ENCODE peak calls at places on chromosomes 1 and 21, in five cellular contexts. Z, V, L, Y and R are unnamed samples.

GRCh38 chr1:225853441-225853840 is 28.7 kb downstream of the TMEM63A start:
- DNase-seq in Y (no peak), V (no peak), L (no peak), Z (no peak), R (no peak)

GRCh38 chr21:42913461-42913860 is 12.0 kb downstream of the ERVH48-1 start:
- DNase-seq in V (no peak), Y (no peak), Z (no peak), L (no peak), R (no peak)

GRCh38 chr1:191969287-191969686 is 189.0 kb upstream of the RGS18 start:
- DNase-seq in Y (no peak), Z (no peak), L (no peak), V (no peak), R (no peak)

GRCh38 chr1:3717715-3718601 is 34.3 kb upstream of the CCDC27 start:
- DNase-seq in L (no peak), Z (peak; percentile 61), V (no peak), Y (no peak), R (peak; percentile 91)

GRCh38 chr1:56394298-56394697 is 185.1 kb downstream of the PLPP3 start:
- DNase-seq in V (no peak), L (no peak), Z (no peak), Y (no peak), R (no peak)

GRCh38 chr21:43688906-43689305 is 29.5 kb downstream of the RRP1B start:
- DNase-seq in L (no peak), V (no peak), Z (no peak), Y (no peak), R (no peak)

GRCh38 chr1:25538165-25538860 is 5.1 kb upstream of the LDLRAP1 start:
- DNase-seq in L (no peak), V (no peak), Z (no peak), Y (no peak), R (no peak)

GRCh38 chr1:219924348-219924747 is 4.0 kb downstream of the SLC30A10 start:
- DNase-seq in L (no peak), Y (no peak), V (peak; percentile 45), Z (no peak), R (no peak)

GRCh38 chr21:27586986-27587385 is 620.1 kb upstream of the ADAMTS5 start:
- DNase-seq in Z (no peak), V (no peak), L (no peak), Y (no peak), R (no peak)

GRCh38 chr1:51489472-51489871 is 29.6 kb downstream of the EPS15 start:
- DNase-seq in Z (no peak), V (no peak), L (no peak), Y (no peak), R (no peak)

GRCh38 chr21:15722591-15723324 is 7.0 kb upstream of the USP25 start:
- DNase-seq in Y (peak; percentile 11), L (no peak), V (no peak), Z (no peak), R (no peak)

GRCh38 chr1:22628698-22629444 is 7.6 kb upstream of the C1QA start:
- DNase-seq in L (no peak), V (no peak), Y (no peak), Z (no peak), R (no peak)

GRCh38 chr1:147822292-147822691 is 61.9 kb upstream of the GJA5 start:
- DNase-seq in Z (no peak), L (no peak), V (no peak), Y (no peak), R (no peak)

GRCh38 chr1:218382261-218382660 is 37.1 kb downstream of the TGFB2 start:
- DNase-seq in L (no peak), Y (no peak), V (no peak), Z (no peak), R (no peak)

GRCh38 chr21:34229361-34229760 is 134.4 kb upstream of the KCNE2 start:
- DNase-seq in V (no peak), Z (no peak), Y (no peak), L (no peak), R (no peak)

GRCh38 chr1:211474426-211474825 is 17.5 kb downstream of the RD3 start:
- DNase-seq in L (no peak), V (no peak), Z (no peak), Y (no peak), R (no peak)

GRCh38 chr21:39788383-39788782 is 43.4 kb downstream of the IGSF5 start:
- DNase-seq in L (peak; percentile 72), Y (peak; percentile 71), Z (peak; percentile 60), V (peak; percentile 75), R (peak; percentile 83)

GRCh38 chr1:147622731-147623130 is 47.6 kb downstream of the ACP6 start:
- DNase-seq in Z (no peak), L (no peak), Y (peak; percentile 11), V (no peak), R (no peak)

GRCh38 chr1:156144747-156145146 is 8.6 kb upstream of the SEMA4A start:
- DNase-seq in V (no peak), Y (no peak), Z (no peak), L (no peak), R (no peak)

GRCh38 chr21:32981096-32981495 is 44.6 kb upstream of the OLIG2 start:
- DNase-seq in Y (no peak), V (no peak), Z (no peak), L (no peak), R (no peak)

GRCh38 chr1:6582370-6582769 is 2.6 kb downstream of the ZBTB48 start:
- DNase-seq in Y (no peak), L (no peak), Z (no peak), V (peak; percentile 91), R (no peak)

GRCh38 chr21:14880922-14881321 is 183.9 kb downstream of the NRIP1 start:
- DNase-seq in Y (peak; percentile 58), Z (no peak), V (no peak), L (no peak), R (no peak)

GRCh38 chr1:106225406-106225805 is 831.1 kb upstream of the PRMT6 start:
- DNase-seq in L (no peak), Z (no peak), V (no peak), Y (no peak), R (no peak)

GRCh38 chr21:21184771-21185528 is 186.7 kb downstream of the NCAM2 start:
- DNase-seq in Y (no peak), Z (no peak), L (no peak), V (no peak), R (no peak)

GRCh38 chr21:44265734-44266270 is 4.1 kb upstream of the DNMT3L start:
- DNase-seq in L (no peak), Y (no peak), Z (no peak), V (no peak), R (no peak)

GRCh38 chr1:94063379-94063778 is 57.6 kb downstream of the ABCA4 start:
- DNase-seq in V (peak; percentile 65), L (peak; percentile 52), Y (no peak), Z (no peak), R (peak; percentile 32)

GRCh38 chr1:153929981-153930948 is 7.5 kb upstream of the GATAD2B start:
- DNase-seq in Y (no peak), L (no peak), V (no peak), Z (no peak), R (no peak)

GRCh38 chr1:184820956-184821355 is 66.3 kb upstream of the EDEM3 start:
- DNase-seq in Y (no peak), V (no peak), L (no peak), Z (no peak), R (no peak)

GRCh38 chr21:46454142-46454541 is 4.5 kb upstream of the DIP2A start:
- DNase-seq in L (no peak), V (no peak), Z (no peak), Y (no peak), R (no peak)

GRCh38 chr1:173507205-173507846 is 30.2 kb downstream of the PRDX6 start:
- DNase-seq in Y (peak; percentile 88), Z (no peak), V (no peak), L (no peak), R (peak; percentile 16)

GRCh38 chr1:156873659-156874058 is 13.0 kb downstream of the NTRK1 start:
- DNase-seq in V (no peak), Y (no peak), Z (no peak), L (no peak), R (no peak)

GRCh38 chr1:100868364-100868995 is 26.2 kb downstream of the EXTL2 start:
- DNase-seq in L (no peak), Y (no peak), V (no peak), Z (no peak), R (no peak)

GRCh38 chr1:29784276-29785136 is 548.2 kb downstream of the PTPRU start:
- DNase-seq in Y (no peak), V (peak; percentile 10), Z (no peak), L (no peak), R (no peak)

GRCh38 chr1:92329356-92330129 is 30.7 kb downstream of the RPAP2 start:
- DNase-seq in Y (peak; percentile 95), Z (no peak), V (no peak), L (no peak), R (no peak)
- TF ChIP-seq CTCF in Y (no peak), Z (no peak), V (no peak), L (no peak), R (no peak)

GRCh38 chr1:2355408-2356261 is 35.7 kb downstream of the MORN1 start:
- DNase-seq in Y (no peak), Z (no peak), V (no peak), L (no peak), R (peak; percentile 4)
- TF ChIP-seq CTCF in Y (no peak), Z (no peak), V (no peak), L (no peak), R (no peak)

GRCh38 chr1:40658895-40659648 is 6.4 kb downstream of the RIMS3 start:
- DNase-seq in V (no peak), L (no peak), Y (no peak), Z (no peak), R (no peak)

GRCh38 chr1:40657046-40657445 is 8.4 kb downstream of the RIMS3 start:
- DNase-seq in Z (no peak), Y (no peak), V (no peak), L (no peak), R (no peak)

GRCh38 chr1:40661678-40662077 is 3.8 kb downstream of the RIMS3 start:
- DNase-seq in Y (no peak), Z (no peak), L (no peak), V (no peak), R (no peak)

GRCh38 chr1:40662151-40662550 is 3.3 kb downstream of the RIMS3 start:
- DNase-seq in Y (no peak), L (no peak), Z (no peak), V (no peak), R (no peak)

DNA sequence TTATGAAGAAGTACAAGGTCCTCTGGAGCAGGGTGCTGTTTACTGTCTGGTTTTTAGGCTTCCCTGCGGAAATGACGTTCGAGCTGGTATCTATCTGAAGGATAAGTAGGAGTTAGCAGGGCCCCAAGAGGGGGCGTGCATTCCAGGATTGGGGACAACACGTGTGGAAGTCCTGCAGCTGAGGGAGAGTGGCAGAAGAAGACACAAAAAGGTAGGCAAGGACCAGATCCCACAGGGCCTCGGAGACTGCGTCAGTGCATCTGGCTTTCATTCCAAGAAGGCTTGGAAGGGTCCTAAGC is 5.9 kb downstream of the RIMS3 start:
- DNase-seq in L (no peak), Y (no peak), V (no peak), Z (no peak), R (no peak)
- TF ChIP-seq CTCF in L (no peak), Y (no peak), V (no peak), Z (no peak), R (no peak)

DNA sequence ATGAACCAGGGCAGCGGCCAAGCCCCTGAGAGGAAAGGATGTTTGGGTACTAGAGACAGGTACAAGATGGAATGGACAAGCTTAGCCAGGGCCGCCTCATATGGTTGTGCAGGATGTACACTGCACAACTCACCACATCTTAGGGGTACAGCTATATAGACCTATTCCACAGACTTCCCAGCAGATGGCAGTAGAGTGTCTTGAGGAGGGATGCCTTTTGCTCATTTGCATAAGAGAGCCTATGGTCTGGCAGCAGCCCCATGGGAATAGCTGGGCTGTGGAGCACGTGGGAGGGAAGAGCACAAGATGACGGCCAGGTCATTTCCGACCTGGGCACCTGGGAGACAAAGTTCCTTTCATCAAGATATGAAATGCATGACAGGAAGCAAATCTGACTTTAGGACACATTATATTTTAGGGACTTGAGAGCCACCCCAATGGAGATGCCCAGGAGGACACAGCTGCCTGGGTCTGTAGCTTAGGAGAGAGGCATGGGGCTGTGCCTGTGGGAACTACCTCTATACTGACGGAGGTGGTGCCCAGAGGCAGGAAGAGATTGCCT is 215.5 kb downstream of the KCNJ6 start:
- DNase-seq in Z (peak; percentile 58), L (no peak), Y (peak; percentile 73), V (no peak), R (peak; percentile 67)
- TF ChIP-seq CTCF in Z (peak; percentile 72), L (peak; percentile 74), Y (peak; percentile 68), V (peak; percentile 65), R (peak; percentile 57)